ENCODE peak calls at places on chromosomes 7 and 10, in four cellular contexts. One of them, this sample, is unnamed.

GRCh38 chr7:45973725-45974532 is 52.9 kb upstream of the IGFBP3 start:
- DNase-seq in K562: no peak
- DNase-seq in WTC11: no peak
- DNase-seq in HepG2: peak; percentile 98
- DNase-seq in this sample: no peak

GRCh38 chr7:81244213-81244612 is 325.4 kb upstream of the SEMA3C start:
- DNase-seq in K562: no peak
- DNase-seq in WTC11: no peak
- DNase-seq in HepG2: no peak
- DNase-seq in this sample: no peak

GRCh38 chr7:572668-573495 is 53.2 kb upstream of the PDGFA start:
- DNase-seq in K562: no peak
- DNase-seq in WTC11: peak; percentile 52
- DNase-seq in HepG2: no peak
- DNase-seq in this sample: no peak

GRCh38 chr7:102253076-102253972 is 33.3 kb upstream of the SH2B2 start:
- DNase-seq in K562: no peak
- DNase-seq in WTC11: no peak
- DNase-seq in HepG2: no peak
- DNase-seq in this sample: no peak

GRCh38 chr7:2040893-2041270 is 191.9 kb downstream of the MAD1L1 start:
- DNase-seq in K562: no peak
- DNase-seq in WTC11: peak; percentile 12
- DNase-seq in HepG2: no peak
- DNase-seq in this sample: no peak

GRCh38 chr10:123966896-123967231 is 75.3 kb upstream of the CPXM2 start:
- DNase-seq in K562: no peak
- DNase-seq in WTC11: no peak
- DNase-seq in HepG2: no peak
- DNase-seq in this sample: no peak

GRCh38 chr7:56157238-56157790 is 41.1 kb upstream of the NUPR2 start:
- DNase-seq in K562: no peak
- DNase-seq in WTC11: no peak
- DNase-seq in HepG2: no peak
- DNase-seq in this sample: no peak

GRCh38 chr7:101717986-101718746 is 89.1 kb upstream of the MYL10 start:
- DNase-seq in K562: peak; percentile 56
- DNase-seq in WTC11: no peak
- DNase-seq in HepG2: peak; percentile 28
- DNase-seq in this sample: no peak

GRCh38 chr7:157405501-157405900 is 68.7 kb downstream of the DNAJB6 start:
- DNase-seq in K562: no peak
- DNase-seq in WTC11: no peak
- DNase-seq in HepG2: no peak
- DNase-seq in this sample: no peak

GRCh38 chr7:5333121-5334050 is 50.6 kb downstream of the SLC29A4 start:
- DNase-seq in K562: no peak
- DNase-seq in WTC11: no peak
- DNase-seq in HepG2: no peak
- DNase-seq in this sample: no peak

GRCh38 chr7:107147464-107148214 is 21.2 kb upstream of the HBP1 start:
- DNase-seq in K562: peak; percentile 57
- DNase-seq in WTC11: peak; percentile 27
- DNase-seq in HepG2: peak; percentile 18
- DNase-seq in this sample: no peak

GRCh38 chr10:31318854-31319601 is at the start of gene ZEB1:
- DNase-seq in K562: peak; percentile 92
- DNase-seq in WTC11: peak; percentile 84
- DNase-seq in HepG2: peak; percentile 89
- DNase-seq in this sample: no peak

GRCh38 chr7:130361681-130362080 is 17.1 kb downstream of the CPA5 start:
- DNase-seq in K562: no peak
- DNase-seq in WTC11: no peak
- DNase-seq in HepG2: no peak
- DNase-seq in this sample: no peak

GRCh38 chr10:52312999-52313349 is 1.1 kb upstream of the DKK1 start:
- DNase-seq in K562: no peak
- DNase-seq in WTC11: no peak
- DNase-seq in HepG2: no peak
- DNase-seq in this sample: no peak

GRCh38 chr7:95330194-95331003 is 6.1 kb upstream of the PON1 start:
- DNase-seq in K562: no peak
- DNase-seq in WTC11: no peak
- DNase-seq in HepG2: no peak
- DNase-seq in this sample: peak; percentile 33

GRCh38 chr7:26429168-26429567 is 137.5 kb downstream of the SNX10 start:
- DNase-seq in K562: no peak
- DNase-seq in WTC11: no peak
- DNase-seq in HepG2: no peak
- DNase-seq in this sample: no peak

GRCh38 chr7:27606270-27607209 is 56.1 kb downstream of the HIBADH start:
- DNase-seq in K562: no peak
- DNase-seq in WTC11: no peak
- DNase-seq in HepG2: peak; percentile 79
- DNase-seq in this sample: no peak

GRCh38 chr7:27605689-27606269 is 56.9 kb downstream of the HIBADH start:
- DNase-seq in K562: no peak
- DNase-seq in WTC11: no peak
- DNase-seq in HepG2: peak; percentile 39
- DNase-seq in this sample: no peak

GRCh38 chr7:27607210-27607606 is 55.5 kb downstream of the HIBADH start:
- DNase-seq in K562: no peak
- DNase-seq in WTC11: no peak
- DNase-seq in HepG2: no peak
- DNase-seq in this sample: no peak

GRCh38 chr7:27603813-27604212 is 58.9 kb downstream of the HIBADH start:
- DNase-seq in K562: no peak
- DNase-seq in WTC11: no peak
- DNase-seq in HepG2: peak; percentile 14
- DNase-seq in this sample: no peak

DNA sequence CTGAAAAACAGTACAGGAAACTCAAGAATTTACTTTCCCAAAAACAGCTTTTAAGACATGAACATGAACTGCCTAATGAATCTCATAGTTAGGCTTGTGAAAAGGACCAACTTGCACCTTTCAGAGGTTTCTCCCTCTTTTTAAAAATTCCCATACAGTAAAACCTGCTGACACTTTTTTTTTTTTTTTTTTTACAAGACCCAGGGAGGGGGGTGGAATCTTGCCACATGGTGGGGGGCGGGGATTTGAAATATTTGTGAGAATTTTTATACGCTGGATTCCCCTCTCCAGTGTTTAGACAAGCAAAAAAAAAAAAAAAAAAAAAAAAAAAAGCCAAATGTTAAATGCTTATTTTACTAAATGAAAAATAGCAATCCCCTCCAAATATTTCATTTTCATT is 57.4 kb downstream of the HIBADH start:
- DNase-seq in K562: no peak
- DNase-seq in WTC11: no peak
- DNase-seq in HepG2: no peak
- DNase-seq in this sample: no peak
- TF ChIP-seq CREM in K562: no peak
- TF ChIP-seq CREM in WTC11: no peak
- TF ChIP-seq CREM in HepG2: no peak
- TF ChIP-seq CREM in this sample: no peak

GRCh38 chr10:103660364-103661197 is 167.1 kb downstream of the NEURL1 start:
- DNase-seq in K562: no peak
- DNase-seq in WTC11: no peak
- DNase-seq in HepG2: peak; percentile 71
- DNase-seq in this sample: no peak

GRCh38 chr10:103661951-103662405 is 168.5 kb downstream of the NEURL1 start:
- DNase-seq in K562: no peak
- DNase-seq in WTC11: no peak
- DNase-seq in HepG2: no peak
- DNase-seq in this sample: no peak

GRCh38 chr10:103663802-103664201 is 170.3 kb downstream of the NEURL1 start:
- DNase-seq in K562: no peak
- DNase-seq in WTC11: no peak
- DNase-seq in HepG2: no peak
- DNase-seq in this sample: no peak

GRCh38 chr10:103659674-103660363 is 166.3 kb downstream of the NEURL1 start:
- DNase-seq in K562: no peak
- DNase-seq in WTC11: peak; percentile 23
- DNase-seq in HepG2: peak; percentile 75
- DNase-seq in this sample: no peak

DNA sequence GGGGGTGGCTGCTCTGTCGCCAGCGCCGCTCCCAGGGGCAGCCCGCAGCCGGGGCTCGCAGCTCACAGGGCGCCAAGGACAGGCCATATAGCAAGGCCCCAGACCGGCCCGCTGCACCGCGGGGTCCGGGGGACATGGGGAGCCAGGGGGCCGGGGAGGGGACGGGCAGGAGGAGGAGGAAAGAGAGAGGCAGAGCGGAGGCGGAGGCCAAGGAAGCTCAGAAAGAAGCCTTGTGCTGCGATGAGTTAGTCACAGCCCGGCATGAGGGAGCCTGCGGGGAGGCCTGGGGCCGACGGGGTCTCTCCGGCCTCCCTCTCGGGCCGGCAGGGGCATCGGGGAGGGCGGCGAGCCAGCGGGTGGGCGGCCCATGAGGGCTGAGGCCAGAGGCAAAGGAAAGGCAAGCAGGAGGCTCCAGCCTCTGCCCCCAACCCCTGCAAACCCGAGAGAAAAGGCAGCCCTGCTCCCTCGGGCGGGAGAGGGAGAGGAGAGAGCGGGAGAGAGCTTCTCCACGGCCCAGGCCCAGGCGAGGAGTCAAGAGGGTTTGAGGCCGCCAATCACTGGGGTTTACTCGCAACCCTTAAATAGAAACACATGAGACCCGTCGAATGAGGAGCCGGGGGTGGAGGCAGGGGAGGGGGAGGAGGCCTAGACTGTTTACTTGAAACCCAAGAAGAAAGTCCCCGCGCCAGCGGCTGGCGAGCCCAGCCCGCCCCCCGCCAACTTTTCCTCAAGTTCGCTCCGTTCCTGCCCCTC is 167.9 kb downstream of the NEURL1 start:
- DNase-seq in K562: no peak
- DNase-seq in WTC11: peak; percentile 73
- DNase-seq in HepG2: peak; percentile 73
- DNase-seq in this sample: no peak
- TF ChIP-seq ETV6 in K562: no peak
- TF ChIP-seq ETV6 in WTC11: no peak
- TF ChIP-seq ETV6 in HepG2: no peak
- TF ChIP-seq ETV6 in this sample: no peak

GRCh38 chr7:16668049-16668858 is 22.3 kb downstream of the BZW2 start:
- DNase-seq in K562: peak; percentile 29
- DNase-seq in WTC11: no peak
- DNase-seq in HepG2: peak; percentile 10
- DNase-seq in this sample: no peak
- TF ChIP-seq CREM in K562: peak; percentile 81
- TF ChIP-seq CREM in WTC11: no peak
- TF ChIP-seq CREM in HepG2: no peak
- TF ChIP-seq CREM in this sample: no peak

DNA sequence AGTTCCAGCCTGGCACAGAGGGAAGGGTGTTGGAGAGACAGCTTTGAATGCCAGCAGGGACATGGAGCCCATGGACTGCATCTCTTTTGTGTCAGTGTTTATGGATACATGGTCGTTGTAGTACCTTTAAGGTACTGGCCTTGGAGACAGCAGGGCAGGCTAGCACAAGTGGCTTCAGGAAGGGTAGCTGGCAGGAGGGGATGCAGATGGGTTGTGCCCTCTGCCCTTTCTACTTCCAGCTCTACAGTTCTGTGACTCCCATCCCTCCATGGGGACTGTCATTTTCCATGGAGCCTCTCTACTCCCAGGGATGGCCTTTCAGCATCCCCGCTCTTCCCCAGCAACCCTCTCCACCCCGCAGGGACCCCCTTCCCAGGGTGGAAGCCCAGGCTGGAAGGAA is 25.1 kb downstream of the POLL start:
- DNase-seq in K562: no peak
- DNase-seq in WTC11: no peak
- DNase-seq in HepG2: no peak
- DNase-seq in this sample: no peak
- TF ChIP-seq ETV6 in K562: no peak
- TF ChIP-seq ETV6 in WTC11: no peak
- TF ChIP-seq ETV6 in HepG2: no peak
- TF ChIP-seq ETV6 in this sample: no peak

DNA sequence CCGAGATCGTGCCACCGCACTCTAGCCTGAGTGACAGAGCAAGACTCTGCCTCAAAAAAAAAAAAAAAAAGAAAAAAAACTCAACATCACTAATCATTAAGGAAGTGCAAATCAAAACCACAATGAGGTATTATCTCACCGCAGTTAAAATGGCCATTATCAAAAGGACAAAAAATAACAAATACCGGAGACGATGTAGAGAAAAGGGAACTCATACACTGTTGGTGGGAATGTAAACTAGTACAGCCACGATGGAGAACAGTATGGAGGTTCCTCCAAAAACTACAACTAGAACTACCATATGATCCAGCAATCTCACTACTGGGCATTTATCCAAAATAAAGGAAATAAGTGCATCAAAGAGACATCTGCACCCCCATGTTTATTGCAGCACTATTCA is 24.3 kb downstream of the GRK5 start:
- DNase-seq in K562: no peak
- DNase-seq in WTC11: no peak
- DNase-seq in HepG2: no peak
- DNase-seq in this sample: no peak
- TF ChIP-seq CREM in K562: no peak
- TF ChIP-seq CREM in WTC11: no peak
- TF ChIP-seq CREM in HepG2: no peak
- TF ChIP-seq CREM in this sample: no peak

GRCh38 chr10:121678631-121679174 is 80.5 kb upstream of the FGFR2 start:
- DNase-seq in K562: no peak
- DNase-seq in WTC11: no peak
- DNase-seq in HepG2: no peak
- DNase-seq in this sample: peak; percentile 16
- TF ChIP-seq ETV6 in K562: no peak
- TF ChIP-seq ETV6 in WTC11: no peak
- TF ChIP-seq ETV6 in HepG2: no peak
- TF ChIP-seq ETV6 in this sample: no peak

GRCh38 chr7:38934536-38934935 is 25.5 kb upstream of the VPS41 start:
- DNase-seq in K562: no peak
- DNase-seq in WTC11: no peak
- DNase-seq in HepG2: no peak
- DNase-seq in this sample: no peak

GRCh38 chr7:38932509-38933168 is 23.6 kb upstream of the VPS41 start:
- DNase-seq in K562: peak; percentile 56
- DNase-seq in WTC11: peak; percentile 82
- DNase-seq in HepG2: peak; percentile 28
- DNase-seq in this sample: peak; percentile 16

GRCh38 chr7:38929460-38930171 is 20.6 kb upstream of the VPS41 start:
- DNase-seq in K562: peak; percentile 17
- DNase-seq in WTC11: no peak
- DNase-seq in HepG2: no peak
- DNase-seq in this sample: no peak
- TF ChIP-seq CREM in K562: peak; percentile 15
- TF ChIP-seq CREM in WTC11: no peak
- TF ChIP-seq CREM in HepG2: no peak
- TF ChIP-seq CREM in this sample: no peak

GRCh38 chr10:118799779-118800178 is 45.0 kb upstream of the CACUL1 start:
- DNase-seq in K562: no peak
- DNase-seq in WTC11: no peak
- DNase-seq in HepG2: no peak
- DNase-seq in this sample: no peak
- TF ChIP-seq ETV6 in K562: no peak
- TF ChIP-seq ETV6 in WTC11: no peak
- TF ChIP-seq ETV6 in HepG2: no peak
- TF ChIP-seq ETV6 in this sample: no peak

This sample was measured in GM12878.